ENCODE peak calls at places on chromosome 4, in five cellular contexts. B, O, I, R and Q are unnamed samples.

GRCh38 chr4:93066746-93067145 is 761.8 kb upstream of the ATOH1 start:
- DNase-seq in B (no peak), O (no peak), I (no peak), R (peak), Q (no peak)

GRCh38 chr4:159169414-159169813 is 66.5 kb downstream of the RAPGEF2 start:
- DNase-seq in B (no peak), O (no peak), I (no peak), R (no peak), Q (no peak)

GRCh38 chr4:142404191-142404611 is 441.9 kb downstream of the INPP4B start:
- DNase-seq in B (no peak), O (no peak), I (no peak), R (peak), Q (no peak)

GRCh38 chr4:48986654-48987164 is 634 bp downstream of the CWH43 start:
- DNase-seq in B (no peak), O (no peak), I (no peak), R (no peak), Q (no peak)

GRCh38 chr4:112284662-112285411 is 867 bp downstream of the TIFA start:
- DNase-seq in B (no peak), O (peak), I (no peak), R (peak), Q (no peak)

GRCh38 chr4:34250562-34250961 is 1993.8 kb downstream of the ARAP2 start:
- DNase-seq in B (no peak), O (no peak), I (no peak), R (peak), Q (no peak)

GRCh38 chr4:23654791-23655190 is 235.1 kb downstream of the PPARGC1A start:
- DNase-seq in B (no peak), O (no peak), I (no peak), R (peak), Q (no peak)

GRCh38 chr4:3342182-3342854 is 49.5 kb downstream of the RGS12 start:
- DNase-seq in B (no peak), O (no peak), I (no peak), R (peak), Q (no peak)

GRCh38 chr4:9971711-9972110 is 49.6 kb downstream of the SLC2A9 start:
- DNase-seq in B (no peak), O (peak), I (no peak), R (no peak), Q (no peak)

GRCh38 chr4:33722800-33723511 is 2521.4 kb downstream of the ARAP2 start:
- DNase-seq in B (no peak), O (no peak), I (no peak), R (no peak), Q (no peak)

GRCh38 chr4:151575646-151576045 is 166.7 kb downstream of the FHIP1A start:
- DNase-seq in B (no peak), O (no peak), I (no peak), R (no peak), Q (no peak)

GRCh38 chr4:15691346-15692140 is 9.9 kb downstream of the FAM200B start:
- DNase-seq in B (no peak), O (no peak), I (no peak), R (peak), Q (no peak)

GRCh38 chr4:114921790-114922581 is 191.4 kb downstream of the NDST4 start:
- DNase-seq in B (peak), O (no peak), I (peak), R (no peak), Q (no peak)

GRCh38 chr4:61628727-61629126 is 428.6 kb downstream of the ADGRL3 start:
- DNase-seq in B (no peak), O (no peak), I (no peak), R (no peak), Q (no peak)

GRCh38 chr4:99845708-99846469 is 29.3 kb downstream of the DAPP1 start:
- DNase-seq in B (no peak), O (no peak), I (no peak), R (no peak), Q (no peak)

GRCh38 chr4:133186845-133187244 is 37.8 kb downstream of the PCDH10 start:
- DNase-seq in B (no peak), O (no peak), I (no peak), R (no peak), Q (no peak)

DNA sequence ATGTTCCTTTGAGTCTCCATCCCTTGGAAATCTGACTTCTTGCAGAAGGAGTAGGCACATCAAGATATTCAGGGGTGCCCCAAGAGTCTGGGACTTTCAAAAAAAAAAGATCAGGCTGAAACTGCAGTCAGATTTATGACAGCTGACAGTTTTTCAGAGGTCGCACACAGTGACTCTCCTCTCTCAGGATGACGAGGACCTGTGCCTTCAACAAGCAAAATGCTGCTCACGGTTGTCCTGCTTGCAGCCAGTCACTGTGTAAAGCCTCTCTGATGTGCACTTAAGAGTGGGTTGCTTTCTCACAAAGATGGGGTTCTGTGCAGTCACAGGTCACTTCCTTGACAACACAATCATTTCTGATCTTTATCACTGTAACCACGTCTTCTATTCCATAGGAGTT is 178.2 kb downstream of the PTTG2 start:
- DNase-seq in B (no peak), O (no peak), I (no peak), R (no peak), Q (no peak)
- H2AK5ac ChIP-seq in B (no peak), O (no peak), I (no peak), R (no peak), Q (no peak)

DNA sequence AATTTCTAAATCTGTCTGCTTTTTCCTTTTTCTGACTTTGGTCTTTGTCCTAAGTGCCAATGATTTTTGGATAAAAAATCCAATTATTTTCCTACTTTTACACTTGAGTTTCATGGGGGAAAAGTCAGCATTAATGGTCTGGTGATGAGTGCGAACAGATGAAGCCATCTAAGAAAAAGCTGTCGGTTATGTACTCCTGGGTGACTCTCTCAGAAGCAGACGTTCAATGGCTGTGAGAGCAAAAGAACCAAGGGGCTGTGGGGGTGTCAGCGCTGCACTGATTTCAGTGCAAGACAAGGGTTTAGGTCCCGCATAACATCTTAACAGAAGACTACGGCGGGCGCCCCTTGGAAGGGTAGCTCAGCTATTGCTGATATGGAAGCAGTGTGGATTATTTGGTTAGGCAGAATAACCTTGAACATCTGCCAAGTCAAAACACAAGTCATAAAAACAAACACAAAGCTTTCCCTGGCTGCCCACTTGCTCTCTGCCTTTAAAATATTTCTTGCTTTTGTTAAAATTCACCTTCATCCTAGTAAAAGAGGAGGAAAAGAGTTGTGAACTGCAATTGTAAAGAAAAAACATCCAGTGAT is 240.5 kb downstream of the MAML3 start:
- DNase-seq in B (no peak), O (no peak), I (no peak), R (no peak), Q (no peak)
- H3K9ac ChIP-seq in B (no peak), O (no peak), I (no peak), R (peak), Q (no peak)

GRCh38 chr4:26384380-26385057 is 63.7 kb downstream of the RBPJ start:
- DNase-seq in B (peak), O (no peak), I (no peak), R (peak), Q (no peak)
- H2BK12ac ChIP-seq in B (no peak), O (no peak), I (no peak), R (no peak), Q (no peak)

DNA sequence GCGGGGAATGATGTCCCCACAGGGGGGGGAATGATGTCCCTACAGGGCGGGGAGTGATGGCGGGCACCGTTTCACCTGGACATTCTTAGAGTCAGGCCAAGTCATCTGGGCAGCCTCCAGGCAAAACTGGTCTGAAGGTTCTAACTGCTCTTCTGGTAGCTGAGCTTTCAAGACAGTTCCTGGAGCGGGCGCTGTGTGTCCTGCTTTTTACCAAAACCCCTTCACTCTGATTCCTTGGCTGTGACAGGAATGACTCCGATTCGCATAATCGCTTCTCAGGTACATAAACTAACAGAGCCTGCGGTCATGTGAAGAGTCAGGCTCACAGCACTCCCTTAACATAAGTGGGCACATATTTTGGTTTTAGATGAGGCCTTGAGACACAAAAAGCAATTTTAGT is 836.0 kb downstream of the TRIML1 start:
- DNase-seq in B (peak), O (no peak), I (no peak), R (no peak), Q (no peak)
- H2AK5ac ChIP-seq in B (no peak), O (no peak), I (peak), R (peak), Q (no peak)

DNA sequence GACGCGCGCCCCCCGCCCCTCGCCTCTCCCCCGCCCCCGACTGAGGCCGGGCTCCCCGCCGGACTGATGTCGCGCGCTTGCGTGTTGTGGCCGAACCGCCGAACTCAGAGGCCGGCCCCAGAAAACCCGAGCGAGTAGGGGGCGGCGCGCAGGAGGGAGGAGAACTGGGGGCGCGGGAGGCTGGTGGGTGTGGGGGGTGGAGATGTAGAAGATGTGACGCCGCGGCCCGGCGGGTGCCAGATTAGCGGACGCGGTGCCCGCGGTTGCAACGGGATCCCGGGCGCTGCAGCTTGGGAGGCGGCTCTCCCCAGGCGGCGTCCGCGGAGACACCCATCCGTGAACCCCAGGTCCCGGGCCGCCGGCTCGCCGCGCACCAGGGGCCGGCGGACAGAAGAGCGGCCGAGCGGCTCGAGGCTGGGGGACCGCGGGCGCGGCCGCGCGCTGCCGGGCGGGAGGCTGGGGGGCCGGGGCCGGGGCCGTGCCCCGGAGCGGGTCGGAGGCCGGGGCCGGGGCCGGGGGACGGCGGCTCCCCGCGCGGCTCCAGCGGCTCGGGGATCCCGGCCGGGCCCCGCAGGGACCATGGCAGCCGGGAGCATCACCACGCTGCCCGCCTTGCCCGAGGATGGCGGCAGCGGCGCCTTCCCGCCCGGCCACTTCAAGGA is at the start of gene FGF2:
- DNase-seq in B (peak), O (no peak), I (peak), R (peak), Q (peak)
- H3K9ac ChIP-seq in B (peak), O (peak), I (peak), R (peak), Q (peak)

GRCh38 chr4:28827866-28828265 is 1892.3 kb upstream of the PCDH7 start:
- DNase-seq in B (no peak), O (no peak), I (no peak), R (no peak), Q (no peak)

GRCh38 chr4:28822163-28822562 is 1898.0 kb upstream of the PCDH7 start:
- DNase-seq in B (no peak), O (no peak), I (no peak), R (no peak), Q (no peak)
- H2BK12ac ChIP-seq in B (no peak), O (no peak), I (no peak), R (no peak), Q (no peak)

GRCh38 chr4:69066945-69067344 is 29.3 kb upstream of the UGT2B7 start:
- DNase-seq in B (no peak), O (no peak), I (no peak), R (peak), Q (no peak)
- H2AK5ac ChIP-seq in B (no peak), O (no peak), I (no peak), R (no peak), Q (no peak)

DNA sequence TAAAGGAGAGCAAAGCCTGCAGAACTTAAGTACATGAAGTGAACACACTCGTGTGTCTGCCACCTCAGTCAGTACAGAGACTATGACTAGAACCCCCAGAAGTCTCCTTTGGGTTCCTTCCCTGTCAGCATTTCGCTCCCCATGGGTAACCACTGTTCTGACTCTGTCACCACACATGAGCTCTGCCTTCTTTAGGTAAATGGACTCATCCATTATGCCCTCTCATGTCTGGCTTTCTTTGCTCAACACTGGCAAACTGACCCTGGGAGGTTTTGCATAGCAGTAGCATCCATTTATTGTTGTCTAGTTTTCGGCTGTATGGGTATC is 38.5 kb downstream of the TBC1D14 start:
- DNase-seq in B (no peak), O (no peak), I (no peak), R (no peak), Q (no peak)
- H3K9ac ChIP-seq in B (no peak), O (no peak), I (no peak), R (no peak), Q (no peak)